ENCODE peak calls at places on chromosomes 7 and 10, in seven cellular contexts. E is neuronal stem cell, M is mammary epithelial cell, P is colonic mucosa, X is MM.1S, U is GM12878, W is keratinocyte. V is an unnamed sample.
A peak's percentile ranks its signal among the peaks of the same experiment; 100 is the strongest.

GRCh38 chr10:98268694-98269386 is 846 bp upstream of the LOXL4 start:
- DNase-seq in U (no peak), E (no peak), P (no peak), M (no peak), X (no peak), W (no peak), V (no peak)

GRCh38 chr7:74082770-74083116 is 861 bp upstream of the LIMK1 start:
- DNase-seq in E (no peak), P (no peak), X (no peak), M (no peak), U (no peak), W (no peak), V (no peak)

GRCh38 chr7:118872568-118872967 is 648.1 kb downstream of the ANKRD7 start:
- DNase-seq in P (no peak), U (no peak), E (no peak), X (peak; percentile 17), M (peak; percentile 86), W (peak; percentile 41), V (no peak)

GRCh38 chr7:42017356-42017986 is 219.5 kb downstream of the GLI3 start:
- DNase-seq in M (no peak), P (no peak), X (peak; percentile 49), W (no peak), U (no peak), E (no peak), V (no peak)

GRCh38 chr7:157690833-157691382 is 354.1 kb downstream of the DNAJB6 start:
- DNase-seq in E (peak; percentile 92), P (peak; percentile 52), X (no peak), M (peak; percentile 26), U (no peak), W (no peak), V (peak; percentile 94)

GRCh38 chr10:118952493-118953295 is 76.8 kb upstream of the NANOS1 start:
- DNase-seq in U (no peak), P (no peak), E (no peak), W (no peak), X (no peak), M (no peak), V (no peak)

GRCh38 chr7:120729300-120729699 is 128.6 kb downstream of the TSPAN12 start:
- DNase-seq in E (no peak), U (no peak), X (no peak), P (no peak), W (no peak), M (no peak), V (no peak)

GRCh38 chr10:84613336-84614021 is 285.1 kb downstream of the CCSER2 start:
- DNase-seq in X (peak; percentile 65), U (no peak), W (peak; percentile 4), E (peak; percentile 63), P (no peak), M (peak; percentile 51), V (peak; percentile 94)

GRCh38 chr7:31516680-31517079 is 2.8 kb downstream of the ITPRID1 start:
- DNase-seq in M (no peak), X (no peak), U (no peak), W (no peak), E (no peak), P (no peak), V (no peak)

GRCh38 chr7:17123020-17123419 is 175.4 kb upstream of the AHR start:
- DNase-seq in M (no peak), U (peak; percentile 34), E (no peak), W (no peak), X (peak; percentile 43), P (no peak), V (no peak)

GRCh38 chr10:12372846-12373245 is 23.5 kb downstream of the CAMK1D start:
- DNase-seq in U (no peak), X (no peak), E (no peak), W (no peak), M (no peak), P (no peak), V (no peak)

GRCh38 chr7:57215423-57215822 is 83.2 kb upstream of the ZNF479 start:
- DNase-seq in E (no peak), X (no peak), W (no peak), P (no peak), M (no peak), U (no peak), V (no peak)

GRCh38 chr10:129956902-129957673 is 7.0 kb downstream of the EBF3 start:
- DNase-seq in M (no peak), P (no peak), U (no peak), E (peak; percentile 26), W (no peak), X (no peak), V (peak; percentile 67)

GRCh38 chr10:44832595-44833390 is 78.3 kb upstream of the TMEM72 start:
- DNase-seq in P (no peak), M (no peak), W (no peak), X (no peak), E (no peak), U (no peak), V (no peak)

GRCh38 chr7:119374436-119374835 is 898.5 kb upstream of the KCND2 start:
- DNase-seq in P (no peak), M (no peak), E (no peak), W (no peak), U (no peak), X (no peak), V (no peak)

GRCh38 chr10:8990280-8990987 is 935.9 kb downstream of the GATA3 start:
- DNase-seq in E (no peak), U (no peak), M (no peak), W (no peak), P (no peak), X (no peak), V (no peak)

GRCh38 chr7:1385086-1385808 is 74.0 kb downstream of the MICALL2 start:
- DNase-seq in U (no peak), W (no peak), X (no peak), M (no peak), P (no peak), E (no peak), V (no peak)

GRCh38 chr7:36620166-36620708 is 104.1 kb downstream of the AOAH start:
- DNase-seq in P (no peak), E (no peak), U (no peak), M (peak; percentile 29), W (no peak), X (no peak), V (no peak)

GRCh38 chr7:27166475-27167169 is 1.3 kb upstream of the HOXA9 start:
- DNase-seq in E (no peak), P (no peak), U (no peak), X (no peak), W (no peak), M (no peak), V (peak; percentile 64)

DNA sequence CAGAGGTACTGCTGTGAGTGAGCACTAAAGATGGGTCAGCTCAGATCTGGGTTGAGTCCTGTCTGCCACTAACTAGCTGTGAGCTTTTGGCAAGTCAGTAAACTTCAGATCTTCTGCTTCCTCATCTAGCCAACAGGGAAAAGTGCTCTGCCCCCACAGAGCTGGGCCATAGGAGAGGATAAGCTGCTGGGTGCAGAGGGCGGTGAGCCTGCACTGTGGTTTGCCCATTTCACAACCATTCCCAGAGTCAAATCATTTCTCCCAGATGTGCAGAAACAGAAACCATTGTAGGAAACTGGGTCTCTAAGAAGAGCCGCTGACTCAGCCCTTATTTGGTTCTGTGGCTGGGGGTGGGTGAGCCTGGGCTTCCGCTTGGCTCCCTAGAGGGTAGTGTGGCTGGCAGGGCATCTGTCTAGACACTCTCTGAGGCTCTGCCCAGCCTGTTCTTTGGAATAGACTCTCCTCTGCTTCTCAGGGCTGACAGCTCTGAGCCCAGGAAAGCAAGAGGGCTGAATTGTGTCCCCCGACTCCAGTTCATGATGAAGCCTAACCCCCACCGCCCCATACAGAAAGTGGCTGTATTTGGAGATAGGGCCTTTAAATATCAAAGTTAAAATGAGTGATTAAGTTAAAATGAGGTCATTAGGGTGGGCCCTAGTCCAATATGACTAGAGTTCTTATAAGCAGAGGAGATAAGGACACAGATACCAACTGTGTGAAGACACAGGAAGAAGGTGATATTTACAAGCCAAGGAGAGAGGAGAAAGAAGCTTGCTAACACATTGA is 29.5 kb upstream of the ARHGAP22 start:
- DNase-seq in U (peak; percentile 91), M (peak; percentile 21), P (peak; percentile 33), E (no peak), W (no peak), X (peak; percentile 89), V (no peak)
- H3K4me3 ChIP-seq in U (no peak overlapping the region), M (no peak overlapping the region), P (no peak overlapping the region), E (no peak overlapping the region), W (no peak overlapping the region), X (peak overlapping the region; percentile 18), V (no peak overlapping the region)

DNA sequence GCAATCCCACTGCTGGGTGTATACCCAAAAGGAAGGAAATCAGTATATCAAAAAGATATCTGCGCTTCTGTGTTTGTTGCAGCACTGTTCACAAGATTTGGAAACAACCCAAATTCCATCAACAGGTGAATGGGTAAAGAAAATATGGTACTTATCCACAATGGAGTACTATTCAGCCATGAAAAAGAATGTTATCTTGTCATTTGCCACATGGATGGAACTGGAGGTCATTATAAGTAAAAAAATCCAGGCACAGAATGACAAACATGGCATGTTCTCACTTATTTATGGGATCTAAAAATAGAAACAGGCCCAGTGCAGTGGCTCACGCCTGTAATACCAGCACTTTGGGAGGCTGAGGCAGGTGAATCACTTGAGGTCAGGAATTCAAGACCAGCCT is 15.7 kb downstream of the APBB1IP start:
- DNase-seq in M (no peak), U (no peak), P (no peak), W (no peak), X (no peak), E (no peak), V (no peak)
- H3K9me3 ChIP-seq in M (peaks cover 3% of the 10 kb centered on the region), U (peaks cover 10% of the 10 kb centered on the region), P (no peaks in the 10 kb centered on the region), W (no peaks in the 10 kb centered on the region), X (no peaks in the 10 kb centered on the region), E (peaks cover 2% of the 10 kb centered on the region), V (no peaks in the 10 kb centered on the region)

DNA sequence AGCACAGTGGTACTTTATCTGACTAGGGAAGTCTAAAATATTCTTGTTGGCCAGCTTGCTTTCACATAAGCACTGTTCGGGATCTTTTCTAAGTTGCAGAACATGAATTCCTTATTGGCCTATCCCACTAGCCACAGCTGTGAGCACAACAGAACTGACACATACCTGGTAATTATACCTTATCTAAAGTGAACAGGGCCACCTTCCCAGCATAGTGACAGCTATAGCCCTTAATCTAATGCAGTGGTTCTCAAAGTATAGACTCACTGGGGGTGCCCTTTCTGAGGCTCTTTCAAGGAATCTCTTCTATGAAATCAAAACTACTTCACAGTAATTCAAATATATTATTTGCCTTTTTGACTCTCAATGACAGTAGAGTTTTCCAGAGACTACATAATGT is 184.7 kb upstream of the KAT6B start:
- DNase-seq in X (no peak), M (no peak), W (no peak), E (no peak), U (no peak), P (no peak), V (no peak)
- H3K9ac ChIP-seq in X (no peak overlapping the region), M (no peak overlapping the region), W (no peak overlapping the region), E (no peak overlapping the region), U (no peak overlapping the region), P (no peak overlapping the region), V (no peak overlapping the region)

DNA sequence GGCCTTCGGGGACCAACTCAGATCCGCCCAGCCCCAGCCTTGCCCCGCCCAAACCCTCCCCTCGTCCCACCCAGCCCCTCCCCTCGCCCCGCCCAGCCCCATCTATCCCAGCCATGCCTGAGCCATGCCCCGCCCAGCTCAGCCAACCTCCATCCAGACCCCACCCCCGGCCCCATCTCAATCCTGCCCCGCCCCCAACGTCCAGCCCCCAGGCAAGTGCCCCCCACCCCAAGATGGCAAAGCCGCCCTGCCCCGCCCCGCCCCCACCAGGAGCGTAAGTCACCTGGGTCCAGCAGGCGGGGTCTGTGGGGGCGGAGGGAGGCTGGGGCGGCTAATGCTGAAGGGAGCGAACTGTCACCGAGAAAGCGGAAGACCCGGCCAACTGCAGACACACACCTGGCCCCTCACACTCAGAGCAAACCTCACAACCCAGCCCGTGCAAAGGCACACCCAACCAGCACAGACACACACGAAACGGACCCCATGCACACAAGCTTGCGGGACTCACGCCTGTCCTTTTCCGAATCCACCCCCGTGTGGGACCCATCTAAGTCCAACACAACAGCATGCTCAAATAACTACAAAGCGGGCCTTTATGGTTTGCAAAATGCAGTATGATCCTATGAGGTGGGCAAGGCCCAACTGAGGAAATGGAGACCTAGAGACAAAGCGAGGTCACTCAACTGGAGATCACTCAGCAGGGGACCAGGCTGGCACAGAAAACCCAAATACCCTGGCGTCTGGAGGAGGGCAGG is 11.5 kb upstream of the OGA start:
- DNase-seq in W (no peak), M (no peak), E (peak; percentile 70), X (peak; percentile 62), P (peak; percentile 77), U (no peak), V (peak; percentile 94)
- H3K4me3 ChIP-seq in W (peak overlapping the region; percentile 30), M (peak overlapping the region; percentile 48), E (peak overlapping the region; percentile 83), X (peak overlapping the region; percentile 76), P (peak overlapping the region; percentile 53), U (peak overlapping the region; percentile 63), V (peak overlapping the region; percentile 78)

V was measured in endodermal cell.